ENCODE peak calls at places on chromosomes 5 and 9, in four cellular contexts. O is right cardiac atrium; U is HCT116; K is stimulated activated CD8-positive, alpha-beta memory T cell treated with anti-CD3 and anti-CD28 coated beads, Interleukin-4, amount 100 ng/mL, for 24 hours. D is an unnamed sample.

GRCh38 chr5:133782736-133783135 is 170.4 kb upstream of the FSTL4 start:
- DNase-seq in O (no peak), U (no peak), K (no peak), D (no peak)

GRCh38 chr9:137745541-137745991 is 126.8 kb downstream of the EHMT1 start:
- DNase-seq in K (no peak), U (peak), O (no peak), D (peak)

GRCh38 chr5:107242411-107242810 is 428.3 kb downstream of the EFNA5 start:
- DNase-seq in U (no peak), K (no peak), O (no peak), D (no peak)

GRCh38 chr9:96441798-96442445 is 8.0 kb upstream of the HABP4 start:
- DNase-seq in U (no peak), K (no peak), O (no peak), D (no peak)

GRCh38 chr5:45110399-45110798 is 301.7 kb downstream of the MRPS30 start:
- DNase-seq in K (no peak), O (no peak), U (no peak), D (no peak)

GRCh38 chr5:32323741-32324140 is 11.0 kb upstream of the MTMR12 start:
- DNase-seq in K (no peak), O (no peak), U (no peak), D (no peak)

GRCh38 chr5:171299851-171300250 is 9.2 kb upstream of the TLX3 start:
- DNase-seq in O (no peak), U (no peak), K (no peak), D (no peak)

GRCh38 chr5:171616002-171616780 is 169.4 kb upstream of the SMIM23 start:
- DNase-seq in U (no peak), O (no peak), K (no peak), D (peak)

GRCh38 chr9:16540996-16541668 is 329.3 kb downstream of the BNC2 start:
- DNase-seq in K (no peak), U (no peak), O (no peak), D (no peak)

GRCh38 chr9:91342575-91342974 is 19.1 kb downstream of the AUH start:
- DNase-seq in U (no peak), K (no peak), O (no peak), D (no peak)

GRCh38 chr5:83507431-83507830 is 35.9 kb downstream of the VCAN start:
- DNase-seq in U (no peak), O (no peak), K (no peak), D (no peak)

GRCh38 chr9:18333157-18333556 is 140.8 kb upstream of the ADAMTSL1 start:
- DNase-seq in U (no peak), K (no peak), O (no peak), D (no peak)

GRCh38 chr5:68428232-68428811 is 212.8 kb downstream of the PIK3R1 start:
- DNase-seq in O (no peak), U (no peak), K (no peak), D (no peak)

GRCh38 chr5:65197899-65198776 is 283.6 kb downstream of the ADAMTS6 start:
- DNase-seq in U (no peak), K (no peak), O (no peak), D (no peak)

GRCh38 chr5:135026645-135027317 is 7.2 kb downstream of the PITX1 start:
- DNase-seq in O (no peak), U (no peak), K (no peak), D (no peak)

GRCh38 chr9:99635032-99635431 is 186.7 kb upstream of the NR4A3 start:
- DNase-seq in K (no peak), O (no peak), U (no peak), D (no peak)

GRCh38 chr9:113199683-113200329 is 21.3 kb downstream of the FKBP15 start:
- DNase-seq in U (no peak), K (no peak), O (no peak), D (no peak)

GRCh38 chr9:14616188-14616982 is 76.8 kb downstream of the ZDHHC21 start:
- DNase-seq in O (no peak), K (no peak), U (peak), D (no peak)

GRCh38 chr9:108855888-108856287 is at the start of gene ACTL7B:
- DNase-seq in O (no peak), K (no peak), U (no peak), D (no peak)

GRCh38 chr9:126420643-126421564 is 94.3 kb downstream of the MVB12B start:
- DNase-seq in O (no peak), U (peak), K (no peak), D (no peak)

GRCh38 chr9:89139450-89139849 is 39.2 kb downstream of the SHC3 start:
- DNase-seq in U (no peak), K (no peak), O (no peak), D (no peak)

GRCh38 chr5:28328691-28329090 is 1290.3 kb upstream of the CDH9 start:
- DNase-seq in O (no peak), U (no peak), K (no peak), D (no peak)

GRCh38 chr9:68844196-68844595 is 139.2 kb downstream of the PIP5K1B start:
- DNase-seq in U (no peak), K (no peak), O (no peak), D (no peak)

GRCh38 chr9:37155601-37156000 is 35.2 kb downstream of the ZCCHC7 start:
- DNase-seq in U (no peak), K (no peak), O (no peak), D (no peak)

GRCh38 chr5:31755299-31756053 is 116.5 kb downstream of the PDZD2 start:
- DNase-seq in U (no peak), K (no peak), O (no peak), D (no peak)

D was measured in BE2C.